ENCODE peak calls at places on chromosomes 16 and 17, in four cellular contexts. Q, K, A and V are unnamed samples.

GRCh38 chr16:11977206-11978041 is 890 bp downstream of the SNX29 start:
- DNase-seq in Q (peak), K (peak), A (no peak), V (peak)

GRCh38 chr17:700504-701094 is 14.0 kb downstream of the VPS53 start:
- DNase-seq in K (no peak), A (no peak), Q (no peak), V (peak)

GRCh38 chr16:24088011-24088410 is 168.1 kb upstream of the CACNG3 start:
- DNase-seq in A (no peak), Q (no peak), K (no peak), V (no peak)

GRCh38 chr17:75548839-75549238 is 23.3 kb downstream of the LLGL2 start:
- DNase-seq in A (no peak), K (no peak), Q (no peak), V (no peak)

GRCh38 chr16:583470-583814 is 6.4 kb upstream of the RAB40C start:
- DNase-seq in Q (no peak), K (no peak), A (peak), V (no peak)

GRCh38 chr17:41895617-41896016 is 23.1 kb downstream of the ACLY start:
- DNase-seq in K (no peak), Q (peak), A (peak), V (no peak)

GRCh38 chr17:43456661-43457361 is 27.0 kb upstream of the DHX8 start:
- DNase-seq in Q (no peak), K (no peak), A (peak), V (peak)

GRCh38 chr16:7482596-7483290 is 150.1 kb downstream of the RBFOX1 start:
- DNase-seq in Q (no peak), K (no peak), A (no peak), V (no peak)

GRCh38 chr16:56777533-56777932 is 47.6 kb downstream of the NUP93 start:
- DNase-seq in A (no peak), Q (no peak), K (no peak), V (no peak)

GRCh38 chr16:17270683-17271109 is 200.1 kb downstream of the XYLT1 start:
- DNase-seq in Q (no peak), K (no peak), A (peak), V (no peak)
- H3K4me3 ChIP-seq in Q (no peak), K (no peak), A (no peak), V (no peak)

DNA sequence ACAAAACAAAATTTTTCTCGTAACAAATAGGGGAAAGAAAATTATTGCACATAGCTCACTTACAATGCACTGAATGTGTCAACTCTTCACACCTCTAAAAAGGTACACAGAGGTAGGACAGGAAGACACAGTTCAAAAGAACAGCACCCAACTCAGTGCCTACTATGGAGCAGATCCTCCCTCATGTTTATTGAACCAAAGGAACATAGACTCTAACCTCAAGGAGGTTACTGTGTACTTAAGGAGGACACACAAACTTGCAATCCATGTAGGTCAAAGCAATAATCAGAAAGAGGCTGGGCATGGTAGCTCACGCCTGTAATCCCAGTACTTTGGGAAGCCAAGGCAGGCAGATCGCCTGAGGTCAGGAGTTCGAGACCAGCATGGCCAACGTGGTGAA is 50.3 kb downstream of the SLC39A11 start:
- DNase-seq in Q (no peak), K (no peak), A (no peak), V (no peak)
- TF ChIP-seq CTCF in Q (no peak), K (no peak), A (no peak), V (no peak)

GRCh38 chr16:66427871-66428681 is 981 bp downstream of the BEAN1 start:
- DNase-seq in Q (no peak), K (no peak), A (no peak), V (no peak)
- H3K4me3 ChIP-seq in Q (peak), K (peak), A (no peak), V (peak)

GRCh38 chr17:69335018-69335417 is 8.1 kb upstream of the ABCA5 start:
- DNase-seq in Q (no peak), K (no peak), A (no peak), V (peak)
- TF ChIP-seq CTCF in Q (peak), K (peak), A (peak), V (peak)

DNA sequence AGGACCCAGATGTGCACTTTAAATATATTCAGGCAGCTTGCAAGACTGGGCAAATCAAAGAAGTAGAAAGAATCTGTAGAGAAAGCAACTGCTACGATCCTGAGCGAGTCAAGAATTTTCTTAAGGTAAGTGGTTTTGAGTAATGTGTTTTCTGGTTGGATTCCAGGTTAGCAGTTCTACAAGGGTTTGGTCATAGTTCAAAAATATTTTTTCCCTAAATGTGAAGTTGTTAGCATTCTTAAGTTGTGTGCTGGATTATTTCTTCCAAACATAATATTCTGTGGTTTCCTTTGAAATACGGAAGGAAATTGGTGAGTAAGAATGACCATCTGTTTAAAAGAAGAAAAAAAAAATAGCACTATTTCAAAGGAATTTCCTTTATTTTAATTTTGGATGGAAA is 38.4 kb downstream of the PTRH2 start:
- DNase-seq in K (peak), Q (no peak), A (no peak), V (peak)
- H3K4me3 ChIP-seq in K (no peak), Q (no peak), A (no peak), V (no peak)

GRCh38 chr17:81322271-81323082 is 27.4 kb upstream of the SLC38A10 start:
- DNase-seq in K (no peak), Q (no peak), A (peak), V (no peak)
- TF ChIP-seq CTCF in K (peak), Q (peak), A (peak), V (peak)

GRCh38 chr17:81839301-81839700 is 4.5 kb upstream of the PPP1R27 start:
- DNase-seq in K (no peak), A (no peak), Q (no peak), V (no peak)
- H3K4me3 ChIP-seq in K (no peak), A (no peak), Q (no peak), V (no peak)